ENCODE peak calls at places on chromosomes 12 and 14, in eight cellular contexts. X, K, F, O, C, W, T and D are unnamed samples.

GRCh38 chr12:1073652-1074051 is 82.6 kb downstream of the ERC1 start:
- DNase-seq in X (no peak), K (no peak), F (no peak), O (no peak), C (no peak), W (no peak), T (no peak), D (no peak)

GRCh38 chr14:44785096-44785495 is 176.7 kb downstream of the KLHL28 start:
- DNase-seq in X (no peak), K (no peak), F (no peak), O (no peak), C (no peak), W (no peak), T (no peak), D (no peak)

GRCh38 chr12:93789767-93790166 is 112.6 kb downstream of the CRADD start:
- DNase-seq in X (no peak), K (no peak), F (no peak), O (no peak), C (no peak), W (no peak), T (no peak), D (no peak)

GRCh38 chr14:30848449-30849240 is 25.7 kb upstream of the COCH start:
- DNase-seq in X (no peak), K (no peak), F (no peak), O (no peak), C (no peak), W (no peak), T (no peak), D (no peak)

GRCh38 chr14:106622200-106622745 is 1095.9 kb downstream of the TMEM121 start:
- DNase-seq in X (no peak), K (no peak), F (peak; percentile 7), O (no peak), C (peak; percentile 20), W (no peak), T (no peak), D (no peak)

GRCh38 chr12:31650927-31651326 is 8.6 kb upstream of the ETFBKMT start:
- DNase-seq in X (no peak), K (no peak), F (no peak), O (no peak), C (no peak), W (no peak), T (no peak), D (no peak)

GRCh38 chr14:100288382-100289185 is 17.7 kb downstream of the SLC25A29 start:
- DNase-seq in X (no peak), K (no peak), F (no peak), O (no peak), C (no peak), W (no peak), T (no peak), D (no peak)

GRCh38 chr12:75606146-75606545 is 94.7 kb upstream of the KRR1 start:
- DNase-seq in X (no peak), K (no peak), F (no peak), O (no peak), C (no peak), W (no peak), T (no peak), D (no peak)

GRCh38 chr14:74886001-74886400 is 4.3 kb downstream of the DLST start:
- DNase-seq in X (no peak), K (no peak), F (no peak), O (no peak), C (no peak), W (no peak), T (no peak), D (no peak)

GRCh38 chr12:95547522-95548055 is 3.7 kb downstream of the USP44 start:
- DNase-seq in X (no peak), K (no peak), F (no peak), O (no peak), C (no peak), W (no peak), T (no peak), D (no peak)

GRCh38 chr12:16012086-16012485 is 101.0 kb downstream of the DERA start:
- DNase-seq in X (no peak), K (no peak), F (no peak), O (no peak), C (no peak), W (no peak), T (no peak), D (no peak)

GRCh38 chr14:104343690-104344640 is 205.6 kb downstream of the KIF26A start:
- DNase-seq in X (no peak), K (no peak), F (no peak), O (no peak), C (no peak), W (no peak), T (no peak), D (no peak)

GRCh38 chr14:33796356-33796755 is 154.5 kb downstream of the EGLN3 start:
- DNase-seq in X (no peak), K (no peak), F (no peak), O (no peak), C (no peak), W (no peak), T (no peak), D (no peak)

GRCh38 chr14:70059545-70059944 is 129.2 kb downstream of the SLC8A3 start:
- DNase-seq in X (no peak), K (no peak), F (no peak), O (no peak), C (no peak), W (no peak), T (no peak), D (no peak)

GRCh38 chr14:74510211-74510931 is 16.8 kb downstream of the ISCA2 start:
- DNase-seq in X (no peak), K (no peak), F (no peak), O (no peak), C (no peak), W (no peak), T (no peak), D (no peak)